ENCODE peak calls at places on chromosomes 3 and 15, in seven cellular contexts. I is cardiac fibroblast, W is lung, O is progenitor cell of endocrine pancreas, G is transverse colon, A is HFFc6, B is fibroblast of lung. K is an unnamed sample.

GRCh38 chr3:141050913-141051632 is at the start of gene SPSB4:
- DNase-seq in I (peak), W (peak), O (peak), G (peak), A (no peak), B (peak), K (no peak)

GRCh38 chr3:58528629-58529028 is 8.4 kb downstream of the ACOX2 start:
- DNase-seq in I (peak), W (peak), O (no peak), G (peak), A (peak), B (peak), K (no peak)

GRCh38 chr3:151431940-151432339 is 28.9 kb downstream of the IGSF10 start:
- DNase-seq in I (peak), W (no peak), O (no peak), G (no peak), A (peak), B (peak), K (no peak)

GRCh38 chr3:49248828-49249227 is 28.2 kb downstream of the C3orf62 start:
- DNase-seq in I (peak), W (no peak), O (no peak), G (no peak), A (no peak), B (no peak), K (peak)

GRCh38 chr15:101000271-101000681 is 81.1 kb downstream of the LRRK1 start:
- DNase-seq in I (no peak), W (peak), O (no peak), G (no peak), A (peak), B (no peak), K (no peak)

GRCh38 chr3:159894386-159894785 is 94.2 kb upstream of the IL12A start:
- DNase-seq in I (no peak), W (no peak), O (no peak), G (no peak), A (no peak), B (no peak), K (no peak)

GRCh38 chr15:62868507-62868906 is 174.0 kb upstream of the TPM1 start:
- DNase-seq in I (no peak), W (no peak), O (no peak), G (no peak), A (peak), B (no peak), K (no peak)

GRCh38 chr15:62931650-62932049 is 110.9 kb upstream of the TPM1 start:
- DNase-seq in I (no peak), W (no peak), O (no peak), G (no peak), A (no peak), B (no peak), K (no peak)

GRCh38 chr3:159380891-159381290 is 579.0 kb downstream of the MFSD1 start:
- DNase-seq in I (no peak), W (no peak), O (no peak), G (no peak), A (no peak), B (no peak), K (no peak)

GRCh38 chr3:112307557-112307956 is 13.5 kb upstream of the SLC9C1 start:
- DNase-seq in I (no peak), W (no peak), O (no peak), G (no peak), A (no peak), B (no peak), K (no peak)

GRCh38 chr3:71955549-71956373 is 170.8 kb upstream of the PROK2 start:
- DNase-seq in I (peak), W (peak), O (peak), G (peak), A (peak), B (peak), K (peak)

GRCh38 chr3:184227481-184227935 is 1.9 kb upstream of the VWA5B2 start:
- DNase-seq in I (peak), W (no peak), O (no peak), G (peak), A (no peak), B (peak), K (peak)

GRCh38 chr3:58216496-58217197 is 5.9 kb upstream of the DNASE1L3 start:
- DNase-seq in I (no peak), W (no peak), O (no peak), G (no peak), A (no peak), B (no peak), K (no peak)

GRCh38 chr15:70025413-70026296 is 72.1 kb downstream of the TLE3 start:
- DNase-seq in I (peak), W (no peak), O (no peak), G (no peak), A (no peak), B (no peak), K (no peak)

GRCh38 chr3:175273573-175273972 is 414.4 kb downstream of the NAALADL2 start:
- DNase-seq in I (no peak), W (no peak), O (no peak), G (no peak), A (no peak), B (no peak), K (no peak)

GRCh38 chr15:92655178-92655995 is at the start of gene FAM174B:
- DNase-seq in I (peak), W (no peak), O (peak), G (peak), A (no peak), B (peak), K (peak)

GRCh38 chr3:171157286-171157685 is 130.8 kb upstream of the SLC2A2 start:
- DNase-seq in I (peak), W (no peak), O (peak), G (no peak), A (no peak), B (peak), K (no peak)

GRCh38 chr3:187936676-187937075 is 191.4 kb upstream of the BCL6 start:
- DNase-seq in I (no peak), W (no peak), O (no peak), G (no peak), A (no peak), B (no peak), K (no peak)

GRCh38 chr3:149390772-149391212 is 13.3 kb upstream of the TM4SF1 start:
- DNase-seq in I (no peak), W (no peak), O (no peak), G (peak), A (peak), B (no peak), K (no peak)

GRCh38 chr15:48337626-48338025 is 6.4 kb downstream of the DUT start:
- DNase-seq in I (no peak), W (no peak), O (no peak), G (no peak), A (peak), B (no peak), K (no peak)

GRCh38 chr15:48340111-48340510 is 8.9 kb downstream of the DUT start:
- DNase-seq in I (no peak), W (no peak), O (no peak), G (no peak), A (no peak), B (no peak), K (no peak)

GRCh38 chr15:48333553-48333952 is 2.3 kb downstream of the DUT start:
- DNase-seq in I (no peak), W (no peak), O (no peak), G (no peak), A (no peak), B (no peak), K (no peak)

GRCh38 chr15:48334260-48334659 is 3.0 kb downstream of the DUT start:
- DNase-seq in I (no peak), W (no peak), O (no peak), G (no peak), A (no peak), B (no peak), K (no peak)

DNA sequence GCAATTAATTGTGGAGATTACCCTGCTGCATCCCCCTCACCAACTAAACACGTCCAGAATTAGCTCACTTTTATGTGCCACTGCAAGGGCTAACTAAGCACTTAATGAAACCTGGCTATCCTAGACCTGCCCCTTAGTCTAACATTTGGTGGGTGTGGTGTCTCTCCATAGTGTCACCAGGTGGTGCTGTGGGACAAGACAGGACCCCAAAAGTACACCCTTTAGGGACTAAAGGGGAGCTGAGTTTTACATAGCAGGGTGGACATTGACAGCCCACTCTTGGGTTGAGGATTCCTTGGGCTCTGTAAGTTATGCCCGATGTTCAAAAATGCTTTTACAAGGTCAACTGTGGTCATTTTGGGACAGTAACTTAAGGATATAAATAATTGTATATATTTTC is 5.7 kb downstream of the DUT start:
- DNase-seq in I (peak), W (no peak), O (no peak), G (no peak), A (no peak), B (peak), K (no peak)
- TF ChIP-seq CTCF in I (peak), W (no peak), O (peak), G (no peak), A (peak), B (peak), K (peak)

GRCh38 chr15:60364306-60364924 is 33.4 kb downstream of the ANXA2 start:
- DNase-seq in I (no peak), W (no peak), O (no peak), G (no peak), A (no peak), B (no peak), K (no peak)
- TF ChIP-seq CTCF in I (no peak), W (no peak), O (no peak), G (no peak), A (peak), B (no peak), K (no peak)

GRCh38 chr3:4351164-4351855 is 48.1 kb downstream of the SETMAR start:
- DNase-seq in I (peak), W (no peak), O (no peak), G (no peak), A (peak), B (peak), K (peak)
- TF ChIP-seq CTCF in I (no peak), W (no peak), O (no peak), G (no peak), A (peak), B (no peak), K (no peak)

DNA sequence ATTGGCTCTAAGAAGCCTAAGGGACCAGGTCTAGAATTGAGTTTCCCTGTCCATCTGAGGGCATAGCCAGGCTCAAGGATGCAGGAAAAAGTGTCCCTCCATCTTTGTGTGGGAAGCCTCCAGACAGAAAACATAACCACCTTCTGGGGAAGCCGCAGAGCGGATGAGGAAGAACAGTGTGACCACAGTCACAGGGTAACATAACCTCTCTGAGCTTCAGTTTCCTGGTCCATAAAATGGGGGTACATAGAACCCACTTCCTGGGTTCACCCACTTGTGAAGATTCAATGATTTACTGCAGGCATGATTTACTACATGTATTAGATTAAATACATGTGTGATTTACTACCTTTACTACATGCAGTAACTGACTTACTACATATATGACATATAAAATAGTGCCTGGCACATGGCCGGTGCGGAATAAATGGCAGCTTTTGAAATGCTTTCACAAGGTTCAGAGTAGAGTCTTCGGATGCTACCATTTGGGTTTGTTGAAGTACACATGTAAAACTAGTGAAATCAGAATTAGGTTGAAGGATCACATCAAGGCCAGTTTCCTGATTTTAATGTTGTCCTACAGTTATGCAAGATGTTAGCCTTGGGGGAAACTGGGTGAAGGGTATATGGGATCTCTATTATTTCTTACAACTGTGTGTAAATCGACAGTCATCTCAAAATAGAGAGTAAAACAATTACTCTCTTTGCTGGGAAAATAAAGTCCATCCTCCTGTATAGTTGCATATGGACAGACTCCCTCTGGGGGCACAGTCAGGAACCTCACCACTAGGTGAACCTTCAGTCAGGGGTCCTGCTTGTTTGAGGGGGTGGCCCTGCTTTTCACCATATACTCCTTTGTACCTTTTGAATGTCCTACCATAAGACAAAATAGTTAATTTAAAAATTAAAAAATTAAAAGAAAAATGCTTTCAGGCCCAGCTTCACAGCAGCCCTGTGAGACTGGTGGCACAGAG is 86.0 kb downstream of the SEMA5B start:
- DNase-seq in I (no peak), W (no peak), O (no peak), G (no peak), A (peak), B (no peak), K (no peak)
- TF ChIP-seq CTCF in I (peak), W (no peak), O (peak), G (peak), A (peak), B (peak), K (no peak)

GRCh38 chr3:154327871-154328270 is 3.6 kb upstream of the DHX36 start:
- DNase-seq in I (no peak), W (no peak), O (no peak), G (no peak), A (no peak), B (no peak), K (no peak)

GRCh38 chr3:154324919-154325318 is 632 bp upstream of the DHX36 start:
- DNase-seq in I (no peak), W (no peak), O (no peak), G (no peak), A (no peak), B (no peak), K (no peak)

DNA sequence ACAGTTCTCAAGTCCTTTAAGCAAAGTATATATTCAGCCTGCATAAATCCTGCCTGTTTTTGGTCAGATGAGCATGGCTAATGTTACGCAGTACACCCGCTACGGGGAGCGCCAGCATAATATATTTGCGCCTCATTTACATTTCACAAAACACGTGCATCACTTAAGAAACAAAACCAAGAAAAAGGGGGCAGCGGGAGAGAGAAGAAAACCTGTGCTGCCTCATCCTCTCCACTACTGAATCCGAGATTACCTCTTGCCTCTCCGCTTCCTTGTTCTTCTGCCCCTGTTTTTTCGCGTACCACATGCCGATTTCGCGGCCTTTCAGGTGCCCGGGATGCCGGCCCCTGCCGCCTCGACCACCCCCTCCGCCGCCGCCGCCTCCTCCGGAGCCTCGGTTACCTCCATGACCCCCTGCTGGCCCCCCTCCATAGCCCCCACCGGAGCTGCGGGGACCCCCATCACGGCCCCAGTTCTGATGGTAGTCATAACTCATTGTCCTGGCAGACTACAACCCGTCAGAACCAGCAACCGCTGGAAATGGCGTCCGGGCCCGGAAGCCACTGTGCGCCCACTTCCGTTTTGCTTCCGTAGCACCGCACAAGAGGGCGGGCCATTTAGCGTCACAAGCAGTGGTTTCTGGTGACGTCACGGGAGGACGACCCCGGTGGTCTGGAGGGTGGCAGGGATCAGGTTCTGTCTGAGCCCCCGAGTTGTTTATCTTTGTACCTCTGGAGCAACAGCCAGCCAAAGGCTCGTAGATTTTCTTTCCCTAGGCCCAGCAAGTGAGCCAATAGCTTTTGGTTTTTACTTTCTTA is at the start of gene DHX36:
- DNase-seq in I (peak), W (peak), O (peak), G (peak), A (peak), B (peak), K (peak)
- TF ChIP-seq CTCF in I (no peak), W (no peak), O (no peak), G (no peak), A (no peak), B (no peak), K (peak)

GRCh38 chr3:52232279-52233107 is 6.5 kb downstream of the TWF2 start:
- DNase-seq in I (no peak), W (no peak), O (no peak), G (no peak), A (no peak), B (no peak), K (no peak)

GRCh38 chr3:52233108-52233591 is 5.8 kb downstream of the TWF2 start:
- DNase-seq in I (no peak), W (no peak), O (no peak), G (no peak), A (no peak), B (no peak), K (no peak)

GRCh38 chr3:52236424-52236886 is 2.5 kb downstream of the TWF2 start:
- DNase-seq in I (no peak), W (no peak), O (no peak), G (no peak), A (no peak), B (no peak), K (no peak)

GRCh38 chr3:52233968-52234367 is 5.0 kb downstream of the TWF2 start:
- DNase-seq in I (no peak), W (no peak), O (no peak), G (no peak), A (no peak), B (no peak), K (no peak)

GRCh38 chr3:52234516-52235447 is 4.2 kb downstream of the TWF2 start:
- DNase-seq in I (no peak), W (no peak), O (no peak), G (no peak), A (no peak), B (no peak), K (no peak)
- TF ChIP-seq CTCF in I (no peak), W (no peak), O (no peak), G (no peak), A (peak), B (no peak), K (no peak)

GRCh38 chr3:61584494-61584893 is 23.1 kb downstream of the PTPRG start:
- DNase-seq in I (no peak), W (no peak), O (no peak), G (no peak), A (peak), B (no peak), K (no peak)
- TF ChIP-seq CTCF in I (no peak), W (no peak), O (no peak), G (no peak), A (no peak), B (no peak), K (no peak)

DNA sequence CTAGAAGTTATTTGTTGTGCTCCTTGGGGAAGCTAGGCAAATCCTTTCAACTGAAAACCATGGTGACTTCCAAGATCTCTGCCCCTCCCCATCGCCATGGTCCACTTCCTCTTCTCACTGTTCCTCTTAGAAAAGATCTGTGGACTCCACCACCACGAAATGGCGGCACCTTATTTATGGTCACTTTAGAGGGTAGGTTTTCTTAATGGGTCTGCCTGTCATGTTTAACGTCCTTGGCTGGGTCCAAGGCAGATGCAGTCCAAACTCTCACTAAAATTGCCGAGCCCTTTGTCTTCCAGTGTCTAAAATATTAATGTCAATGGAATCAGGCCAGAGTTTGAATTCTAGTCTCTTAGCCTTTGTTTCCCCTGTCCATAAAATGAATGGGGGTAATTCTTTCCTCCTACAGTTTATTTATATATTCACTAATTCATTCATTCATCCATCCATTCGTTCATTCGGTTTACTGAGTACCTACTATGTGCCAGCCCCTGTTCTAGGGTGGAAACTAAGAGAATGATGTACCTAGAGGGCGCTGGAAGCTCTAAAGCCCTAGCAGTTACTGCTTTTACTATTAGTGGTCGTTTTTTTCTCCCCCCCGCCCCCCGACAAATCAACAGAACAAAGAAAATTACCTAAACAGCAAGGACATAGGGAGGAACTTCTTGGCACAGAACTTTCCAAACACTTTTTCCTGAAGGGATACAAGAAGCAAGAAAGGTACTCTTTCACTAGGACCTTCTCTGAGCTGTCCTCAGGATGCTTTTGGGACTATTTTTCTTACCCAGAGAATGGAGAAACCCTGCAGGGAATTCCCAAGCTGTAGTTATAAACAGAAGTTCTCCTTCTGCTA is 661 bp downstream of the PATL2 start:
- DNase-seq in I (peak), W (no peak), O (no peak), G (peak), A (no peak), B (peak), K (peak)
- TF ChIP-seq CTCF in I (peak), W (peak), O (peak), G (peak), A (peak), B (peak), K (peak)

DNA sequence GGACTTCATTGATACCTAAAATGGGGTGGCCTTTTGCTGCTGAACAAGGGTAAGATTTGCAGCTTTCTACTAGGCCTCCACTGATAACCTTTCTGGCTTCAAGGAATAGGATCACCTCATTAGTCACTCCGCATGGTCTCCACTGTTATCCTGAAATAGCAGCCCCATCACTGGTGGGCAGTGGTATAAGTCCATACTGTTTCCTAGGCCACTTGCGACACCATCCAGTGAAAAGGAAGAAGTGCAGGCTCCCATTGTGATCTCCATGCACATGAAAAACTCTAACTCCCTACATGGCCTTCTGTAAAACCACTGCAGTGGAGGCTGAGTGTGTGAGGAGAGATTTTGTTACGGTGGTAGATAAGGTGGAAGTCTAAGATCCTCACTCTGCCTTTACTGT is 1455.9 kb downstream of the SI start:
- DNase-seq in I (peak), W (no peak), O (peak), G (no peak), A (no peak), B (peak), K (no peak)
- TF ChIP-seq CTCF in I (no peak), W (no peak), O (peak), G (no peak), A (no peak), B (no peak), K (no peak)

K was measured in GM10248.